ENCODE peak calls at places on chromosomes 4 and X, in nine cellular contexts. D is cardiac fibroblast; M is activated CD8-positive, alpha-beta T cell treated with anti-CD3 and anti-CD28 coated beads, Interleukin-2, amount 10 ng/mL, durations not matched to agents 7 days and 5 days; S is breast epithelium; G is NCI-H1417; X is stimulated activated CD8-positive, alpha-beta memory T cell treated with anti-CD3 and anti-CD28 coated beads, Interleukin-4, amount 100 ng/mL, for 1 hour; O is naive thymus-derived CD8-positive, alpha-beta T cell; U is endothelial cell; I is ovary. J is an unnamed sample.

GRCh38 chr4:47704693-47705325 is 133.1 kb downstream of the CORIN start:
- DNase-seq in I (no peak), D (peak), M (peak), G (peak), X (no peak), O (no peak), U (peak), S (no peak), J (peak)

GRCh38 chrX:5176766-5177165 is 1051.9 kb downstream of the NLGN4X start:
- DNase-seq in G (no peak), M (no peak), D (no peak), X (no peak), O (no peak), U (no peak), S (no peak), I (no peak), J (no peak)

GRCh38 chrX:55742649-55743048 is 25.1 kb downstream of the RRAGB start:
- DNase-seq in O (no peak), M (no peak), S (no peak), X (no peak), I (no peak), U (no peak), D (no peak), G (no peak), J (no peak)

GRCh38 chrX:348461-349117 is 30.0 kb upstream of the GTPBP6 start:
- DNase-seq in O (no peak), D (peak), G (no peak), X (no peak), M (no peak), U (no peak), I (no peak), S (no peak), J (no peak)

GRCh38 chr4:158071931-158072330 is 100.9 kb downstream of the GASK1B start:
- DNase-seq in S (no peak), I (no peak), D (no peak), O (no peak), X (no peak), U (no peak), M (no peak), G (no peak), J (no peak)

GRCh38 chrX:100745205-100745604 is 13.3 kb upstream of the SYTL4 start:
- DNase-seq in S (no peak), G (no peak), X (no peak), M (no peak), U (no peak), I (no peak), D (no peak), O (no peak), J (no peak)

GRCh38 chr4:88158360-88159136 is at the start of gene ABCG2:
- DNase-seq in S (no peak), G (peak), M (peak), U (peak), D (peak), O (peak), I (peak), X (no peak), J (no peak)

GRCh38 chr4:10079951-10080873 is 36.4 kb downstream of the WDR1 start:
- DNase-seq in D (no peak), U (no peak), M (no peak), G (no peak), S (peak), O (no peak), X (no peak), I (peak), J (no peak)

GRCh38 chr4:72286185-72286584 is 254.4 kb downstream of the NPFFR2 start:
- DNase-seq in M (no peak), S (no peak), U (no peak), X (no peak), O (no peak), I (no peak), D (peak), G (peak), J (no peak)

GRCh38 chr4:8039290-8039689 is 99.6 kb upstream of the AFAP1 start:
- DNase-seq in U (peak), D (no peak), X (no peak), O (no peak), M (no peak), S (no peak), I (no peak), G (peak), J (peak)

GRCh38 chr4:115090483-115091075 is 22.8 kb downstream of the NDST4 start:
- DNase-seq in M (no peak), S (no peak), D (peak), U (no peak), X (no peak), I (no peak), G (peak), O (no peak), J (peak)

GRCh38 chr4:52712991-52713275 is 38.3 kb downstream of the ERVMER34-1 start:
- DNase-seq in I (no peak), S (no peak), D (no peak), U (no peak), M (no peak), X (no peak), O (no peak), G (no peak), J (no peak)

GRCh38 chrX:53678667-53679066 is 7.9 kb downstream of the HUWE1 start:
- DNase-seq in U (no peak), S (no peak), M (no peak), D (peak), I (no peak), X (no peak), O (no peak), G (peak), J (no peak)

GRCh38 chr4:1001561-1002130 is 8.4 kb upstream of the SLC26A1 start:
- DNase-seq in U (no peak), D (no peak), X (no peak), O (no peak), G (no peak), S (no peak), I (no peak), M (no peak), J (no peak)

GRCh38 chr4:176210579-176211296 is 15.4 kb upstream of the SPATA4 start:
- DNase-seq in O (no peak), U (no peak), D (no peak), G (no peak), X (no peak), M (no peak), I (no peak), S (no peak), J (peak)

GRCh38 chr4:127055349-127055748 is 577.4 kb upstream of the INTU start:
- DNase-seq in U (no peak), M (no peak), X (no peak), D (no peak), S (no peak), O (no peak), G (no peak), I (no peak), J (no peak)

J was measured in SK-N-DZ.